ENCODE peak calls at places on chromosomes 4 and X, in ten cellular contexts. One of them, this sample, is unnamed.

GRCh38 chr4:178316211-178316610 is 874.0 kb upstream of the AGA start:
- DNase-seq in GM12865: no peak
- DNase-seq in cardiac septum: no peak
- DNase-seq in stimulated activated naive B cell treated with anti-CD40 and anti-IgM and Interleukin-4, amounts not matched to agents 10 μg/mL and 1 μg/mL and 100 μg/mL, for 72 hours: no peak
- DNase-seq in NCI-H345: no peak
- DNase-seq in cardiac muscle cell: no peak
- DNase-seq in hippocampal formation: no peak
- DNase-seq in activated T-cell treated with anti-CD3 and anti-CD28 coated beads for 24 hours: no peak
- DNase-seq in AG10803: no peak
- DNase-seq in HT-29: no peak
- DNase-seq in this sample: no peak

GRCh38 chr4:53589511-53589910 is 1.8 kb downstream of the LNX1 start:
- DNase-seq in GM12865: no peak
- DNase-seq in cardiac septum: no peak
- DNase-seq in stimulated activated naive B cell treated with anti-CD40 and anti-IgM and Interleukin-4, amounts not matched to agents 10 μg/mL and 1 μg/mL and 100 μg/mL, for 72 hours: no peak
- DNase-seq in NCI-H345: no peak
- DNase-seq in cardiac muscle cell: peak; percentile 26
- DNase-seq in hippocampal formation: no peak
- DNase-seq in activated T-cell treated with anti-CD3 and anti-CD28 coated beads for 24 hours: no peak
- DNase-seq in AG10803: peak; percentile 47
- DNase-seq in HT-29: peak; percentile 2
- DNase-seq in this sample: no peak

GRCh38 chrX:9352683-9353430 is 112.0 kb upstream of the TBL1X start:
- DNase-seq in GM12865: peak; percentile 86
- DNase-seq in cardiac septum: no peak
- DNase-seq in stimulated activated naive B cell treated with anti-CD40 and anti-IgM and Interleukin-4, amounts not matched to agents 10 μg/mL and 1 μg/mL and 100 μg/mL, for 72 hours: peak; percentile 36
- DNase-seq in NCI-H345: no peak
- DNase-seq in cardiac muscle cell: peak; percentile 80
- DNase-seq in hippocampal formation: peak; percentile 18
- DNase-seq in activated T-cell treated with anti-CD3 and anti-CD28 coated beads for 24 hours: no peak
- DNase-seq in AG10803: peak; percentile 84
- DNase-seq in HT-29: no peak
- DNase-seq in this sample: peak; percentile 53

GRCh38 chrX:153845842-153846241 is 15.5 kb upstream of the PDZD4 start:
- DNase-seq in GM12865: no peak
- DNase-seq in cardiac septum: no peak
- DNase-seq in stimulated activated naive B cell treated with anti-CD40 and anti-IgM and Interleukin-4, amounts not matched to agents 10 μg/mL and 1 μg/mL and 100 μg/mL, for 72 hours: no peak
- DNase-seq in NCI-H345: no peak
- DNase-seq in cardiac muscle cell: peak; percentile 11
- DNase-seq in hippocampal formation: no peak
- DNase-seq in activated T-cell treated with anti-CD3 and anti-CD28 coated beads for 24 hours: no peak
- DNase-seq in AG10803: no peak
- DNase-seq in HT-29: no peak
- DNase-seq in this sample: no peak

GRCh38 chr4:112888617-112889016 is 160.8 kb upstream of the ANK2 start:
- DNase-seq in GM12865: no peak
- DNase-seq in cardiac septum: no peak
- DNase-seq in stimulated activated naive B cell treated with anti-CD40 and anti-IgM and Interleukin-4, amounts not matched to agents 10 μg/mL and 1 μg/mL and 100 μg/mL, for 72 hours: no peak
- DNase-seq in NCI-H345: no peak
- DNase-seq in cardiac muscle cell: no peak
- DNase-seq in hippocampal formation: peak; percentile 84
- DNase-seq in activated T-cell treated with anti-CD3 and anti-CD28 coated beads for 24 hours: no peak
- DNase-seq in AG10803: no peak
- DNase-seq in HT-29: no peak
- DNase-seq in this sample: no peak

GRCh38 chr4:140839396-140839795 is 83.2 kb upstream of the TBC1D9 start:
- DNase-seq in GM12865: no peak
- DNase-seq in cardiac septum: no peak
- DNase-seq in stimulated activated naive B cell treated with anti-CD40 and anti-IgM and Interleukin-4, amounts not matched to agents 10 μg/mL and 1 μg/mL and 100 μg/mL, for 72 hours: no peak
- DNase-seq in NCI-H345: no peak
- DNase-seq in cardiac muscle cell: no peak
- DNase-seq in hippocampal formation: no peak
- DNase-seq in activated T-cell treated with anti-CD3 and anti-CD28 coated beads for 24 hours: no peak
- DNase-seq in AG10803: no peak
- DNase-seq in HT-29: no peak
- DNase-seq in this sample: no peak

GRCh38 chrX:135512508-135513139 is 7.8 kb upstream of the INTS6L start:
- DNase-seq in GM12865: peak; percentile 9
- DNase-seq in cardiac septum: no peak
- DNase-seq in stimulated activated naive B cell treated with anti-CD40 and anti-IgM and Interleukin-4, amounts not matched to agents 10 μg/mL and 1 μg/mL and 100 μg/mL, for 72 hours: no peak
- DNase-seq in NCI-H345: no peak
- DNase-seq in cardiac muscle cell: no peak
- DNase-seq in hippocampal formation: no peak
- DNase-seq in activated T-cell treated with anti-CD3 and anti-CD28 coated beads for 24 hours: no peak
- DNase-seq in AG10803: no peak
- DNase-seq in HT-29: no peak
- DNase-seq in this sample: no peak

GRCh38 chr4:4819213-4819606 is 40.3 kb upstream of the MSX1 start:
- DNase-seq in GM12865: no peak
- DNase-seq in cardiac septum: no peak
- DNase-seq in stimulated activated naive B cell treated with anti-CD40 and anti-IgM and Interleukin-4, amounts not matched to agents 10 μg/mL and 1 μg/mL and 100 μg/mL, for 72 hours: no peak
- DNase-seq in NCI-H345: no peak
- DNase-seq in cardiac muscle cell: no peak
- DNase-seq in hippocampal formation: no peak
- DNase-seq in activated T-cell treated with anti-CD3 and anti-CD28 coated beads for 24 hours: no peak
- DNase-seq in AG10803: no peak
- DNase-seq in HT-29: no peak
- DNase-seq in this sample: no peak

GRCh38 chrX:65551489-65552339 is 17.1 kb upstream of the LAS1L start:
- DNase-seq in GM12865: no peak
- DNase-seq in cardiac septum: no peak
- DNase-seq in stimulated activated naive B cell treated with anti-CD40 and anti-IgM and Interleukin-4, amounts not matched to agents 10 μg/mL and 1 μg/mL and 100 μg/mL, for 72 hours: no peak
- DNase-seq in NCI-H345: no peak
- DNase-seq in cardiac muscle cell: no peak
- DNase-seq in hippocampal formation: no peak
- DNase-seq in activated T-cell treated with anti-CD3 and anti-CD28 coated beads for 24 hours: no peak
- DNase-seq in AG10803: no peak
- DNase-seq in HT-29: no peak
- DNase-seq in this sample: no peak